ENCODE peak calls at places on chromosomes 7 and 10, in nine cellular contexts. T is heart left ventricle, A is sigmoid colon, Q is neural progenitor cell, M is Karpas-422, I is A673, S is transverse colon, C is brain microvascular endothelial cell, E is fibroblast of lung. H is an unnamed sample.

GRCh38 chr10:102452672-102453340 is 1.5 kb upstream of the C10orf95 start:
- DNase-seq in T (peak; percentile 62), A (peak; percentile 76), Q (no peak), M (no peak), I (peak; percentile 53), S (peak; percentile 25), C (peak; percentile 71), E (peak; percentile 68), H (no peak)

GRCh38 chr7:46651070-46651469 is 730.0 kb upstream of the IGFBP3 start:
- DNase-seq in T (no peak), A (no peak), Q (no peak), M (no peak), I (no peak), S (peak; percentile 24), C (no peak), E (no peak), H (no peak)

GRCh38 chr7:1847260-1848001 is 177.4 kb downstream of the ELFN1 start:
- DNase-seq in T (peak; percentile 17), A (peak; percentile 62), Q (no peak), M (no peak), I (no peak), S (no peak), C (no peak), E (no peak), H (no peak)

GRCh38 chr7:46811529-46811928 is 770.4 kb downstream of the TNS3 start:
- DNase-seq in T (peak; percentile 74), A (peak; percentile 68), Q (no peak), M (no peak), I (peak; percentile 75), S (no peak), C (peak; percentile 91), E (peak; percentile 82), H (no peak)

GRCh38 chr7:148944935-148945934 is 61.1 kb upstream of the EZH2 start:
- DNase-seq in T (no peak), A (no peak), Q (no peak), M (no peak), I (peak; percentile 52), S (no peak), C (peak; percentile 17), E (peak; percentile 72), H (no peak)

GRCh38 chr7:82323806-82324205 is 119.8 kb downstream of the CACNA2D1 start:
- DNase-seq in T (no peak), A (no peak), Q (no peak), M (no peak), I (no peak), S (no peak), C (no peak), E (no peak), H (no peak)

GRCh38 chr10:52578871-52579405 is 193.6 kb downstream of the MBL2 start:
- DNase-seq in T (no peak), A (no peak), Q (no peak), M (no peak), I (peak; percentile 77), S (no peak), C (peak; percentile 86), E (peak; percentile 53), H (no peak)

GRCh38 chr7:17299477-17299991 is 1.1 kb downstream of the AHR start:
- DNase-seq in T (no peak), A (no peak), Q (no peak), M (no peak), I (no peak), S (peak; percentile 8), C (no peak), E (peak; percentile 41), H (peak; percentile 34)

GRCh38 chr7:4080954-4081353 is 601.1 kb upstream of the FOXK1 start:
- DNase-seq in T (no peak), A (no peak), Q (no peak), M (no peak), I (no peak), S (no peak), C (no peak), E (no peak), H (no peak)

GRCh38 chr10:125162181-125162906 is 2.0 kb upstream of the CTBP2 start:
- DNase-seq in T (no peak), A (peak; percentile 65), Q (peak; percentile 71), M (no peak), I (no peak), S (no peak), C (no peak), E (no peak), H (no peak)

GRCh38 chr10:59148701-59149100 is 27.7 kb upstream of the PHYHIPL start:
- DNase-seq in T (no peak), A (no peak), Q (no peak), M (no peak), I (no peak), S (no peak), C (no peak), E (no peak), H (no peak)

GRCh38 chr7:108099650-108100049 is 30.5 kb downstream of the LAMB4 start:
- DNase-seq in T (no peak), A (no peak), Q (no peak), M (no peak), I (no peak), S (no peak), C (no peak), E (peak; percentile 79), H (no peak)

GRCh38 chr10:68176797-68177196 is 55.1 kb downstream of the ATOH7 start:
- DNase-seq in T (no peak), A (no peak), Q (no peak), M (no peak), I (no peak), S (no peak), C (no peak), E (no peak), H (no peak)

GRCh38 chr7:1463685-1464223 is 4.5 kb upstream of the MICALL2 start:
- DNase-seq in T (no peak), A (no peak), Q (no peak), M (no peak), I (no peak), S (peak; percentile 37), C (no peak), E (no peak), H (no peak)

GRCh38 chr7:150451097-150451793 is 815 bp downstream of the GIMAP8 start:
- DNase-seq in T (peak; percentile 75), A (peak; percentile 78), Q (no peak), M (peak; percentile 52), I (no peak), S (peak; percentile 57), C (no peak), E (no peak), H (no peak)

GRCh38 chr10:112307631-112308502 is 24.7 kb downstream of the TECTB start:
- DNase-seq in T (peak; percentile 33), A (no peak), Q (peak; percentile 73), M (peak; percentile 91), I (peak; percentile 41), S (peak; percentile 39), C (peak; percentile 9), E (peak; percentile 26), H (peak; percentile 32)

GRCh38 chr7:134875867-134876266 is 96.4 kb downstream of the CALD1 start:
- DNase-seq in T (no peak), A (no peak), Q (no peak), M (no peak), I (no peak), S (no peak), C (peak; percentile 39), E (peak; percentile 73), H (no peak)

GRCh38 chr7:86190347-86190746 is 453.4 kb upstream of the GRM3 start:
- DNase-seq in T (no peak), A (no peak), Q (no peak), M (no peak), I (no peak), S (no peak), C (no peak), E (no peak), H (no peak)

DNA sequence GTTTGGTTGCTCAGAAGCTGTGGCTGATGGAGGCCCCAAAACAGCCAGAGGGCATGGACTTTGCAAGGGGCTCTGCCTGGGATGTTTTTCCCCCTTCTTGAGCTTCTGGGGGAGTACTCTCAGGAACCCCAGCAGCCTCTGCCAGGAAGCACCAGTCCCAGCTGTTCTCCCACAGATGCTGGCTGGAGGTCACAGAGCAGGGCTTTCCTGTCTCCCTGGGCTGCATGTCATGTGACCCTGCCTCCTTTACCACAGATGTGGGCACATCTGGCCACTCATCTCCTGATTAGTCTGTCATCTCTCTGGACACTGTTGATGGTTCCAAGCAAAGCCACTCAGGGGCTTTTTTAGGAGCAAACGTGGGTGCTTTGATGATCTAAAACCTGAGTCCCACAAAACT is 136.7 kb downstream of the NEURL1 start:
- DNase-seq in T (no peak), A (peak; percentile 58), Q (no peak), M (no peak), I (no peak), S (no peak), C (no peak), E (no peak), H (no peak)
- H3K27ac ChIP-seq in T (no peak overlapping the region), A (no peak overlapping the region), Q (no peak overlapping the region), M (no peak overlapping the region), I (no peak overlapping the region), S (no peak overlapping the region), C (no peak overlapping the region), E (no peak overlapping the region), H (no peak overlapping the region)

GRCh38 chr7:101567231-101567630 is 61.9 kb downstream of the MYL10 start:
- DNase-seq in T (no peak), A (peak; percentile 19), Q (peak; percentile 80), M (no peak), I (no peak), S (peak; percentile 1), C (no peak), E (no peak), H (no peak)
- H3K27ac ChIP-seq in T (no peak overlapping the region), A (no peak overlapping the region), Q (no peak overlapping the region), M (no peak overlapping the region), I (no peak overlapping the region), S (no peak overlapping the region), C (no peak overlapping the region), E (no peak overlapping the region), H (no peak overlapping the region)

GRCh38 chr7:123752534-123752933 is 3.7 kb upstream of the WASL start:
- DNase-seq in T (no peak), A (no peak), Q (no peak), M (no peak), I (no peak), S (no peak), C (no peak), E (no peak), H (no peak)

GRCh38 chr7:123754295-123754871 is 5.6 kb upstream of the WASL start:
- DNase-seq in T (no peak), A (no peak), Q (no peak), M (no peak), I (no peak), S (peak; percentile 19), C (no peak), E (no peak), H (no peak)

GRCh38 chr7:123761729-123762128 is 12.9 kb upstream of the WASL start:
- DNase-seq in T (no peak), A (no peak), Q (no peak), M (no peak), I (no peak), S (no peak), C (no peak), E (no peak), H (no peak)

GRCh38 chr7:123755345-123755744 is 6.5 kb upstream of the WASL start:
- DNase-seq in T (no peak), A (no peak), Q (no peak), M (no peak), I (no peak), S (no peak), C (no peak), E (no peak), H (peak; percentile 87)

GRCh38 chr7:123757095-123757494 is 8.3 kb upstream of the WASL start:
- DNase-seq in T (no peak), A (no peak), Q (no peak), M (no peak), I (no peak), S (no peak), C (no peak), E (no peak), H (no peak)
- H3K27ac ChIP-seq in T (no peak overlapping the region), A (no peak overlapping the region), Q (no peak overlapping the region), M (no peak overlapping the region), I (no peak overlapping the region), S (no peak overlapping the region), C (no peak overlapping the region), E (no peak overlapping the region), H (no peak overlapping the region)

GRCh38 chr7:158043461-158044155 is 544.0 kb downstream of the PTPRN2 start:
- DNase-seq in T (no peak), A (peak; percentile 57), Q (no peak), M (no peak), I (no peak), S (no peak), C (no peak), E (no peak), H (no peak)
- H3K27ac ChIP-seq in T (no peak overlapping the region), A (no peak overlapping the region), Q (no peak overlapping the region), M (no peak overlapping the region), I (no peak overlapping the region), S (no peak overlapping the region), C (no peak overlapping the region), E (no peak overlapping the region), H (no peak overlapping the region)